ENCODE peak calls at places on chromosomes 5 and 9, in seven cellular contexts. J is uterus, L is IMR-90, U is tibial artery, Z is fibroblast of lung, F is mammary epithelial cell, S is lung. V is an unnamed sample.
A peak's percentile ranks its signal among the peaks of the same experiment; 100 is the strongest.

GRCh38 chr9:107933042-107933441 is 443.5 kb upstream of the KLF4 start:
- DNase-seq in L (peak; percentile 40), U (no peak), S (no peak), J (no peak), F (peak; percentile 38), Z (no peak), V (no peak)

GRCh38 chr5:82351754-82352145 is 73.6 kb upstream of the RPS23 start:
- DNase-seq in S (no peak), F (peak; percentile 69), Z (peak; percentile 90), U (no peak), L (peak; percentile 89), J (no peak), V (peak; percentile 94)

GRCh38 chr9:106717686-106718085 is 145.3 kb upstream of the ZNF462 start:
- DNase-seq in S (no peak), L (peak; percentile 80), F (peak; percentile 81), U (no peak), Z (peak; percentile 84), J (no peak), V (peak; percentile 64)

GRCh38 chr5:103541567-103541966 is 21.0 kb downstream of the NUDT12 start:
- DNase-seq in J (no peak), L (no peak), S (no peak), Z (no peak), F (no peak), U (no peak), V (no peak)

GRCh38 chr5:79259810-79260209 is 23.9 kb downstream of the JMY start:
- DNase-seq in U (no peak), L (no peak), Z (no peak), F (no peak), S (no peak), J (no peak), V (no peak)

GRCh38 chr5:79573983-79574890 is 38.0 kb upstream of the TENT2 start:
- DNase-seq in F (no peak), U (no peak), Z (no peak), J (no peak), L (no peak), S (no peak), V (no peak)

GRCh38 chr9:76716270-76716669 is 48.0 kb upstream of the PCA3 start:
- DNase-seq in Z (no peak), L (no peak), U (no peak), J (no peak), F (no peak), S (no peak), V (peak; percentile 37)

GRCh38 chr5:52457808-52458207 is 329.9 kb upstream of the ITGA1 start:
- DNase-seq in U (no peak), S (no peak), Z (no peak), J (no peak), L (no peak), F (no peak), V (no peak)

GRCh38 chr9:4691794-4692193 is 12.4 kb downstream of the CDC37L1 start:
- DNase-seq in Z (no peak), S (no peak), U (no peak), F (no peak), L (peak; percentile 78), J (no peak), V (peak; percentile 80)

GRCh38 chr5:124790895-124791732 is 44.7 kb upstream of the ZNF608 start:
- DNase-seq in S (no peak), L (peak; percentile 17), U (no peak), Z (peak; percentile 42), F (peak; percentile 25), J (no peak), V (no peak)

GRCh38 chr5:146623009-146623408 is 107.0 kb upstream of the GPR151 start:
- DNase-seq in Z (no peak), U (no peak), L (no peak), S (no peak), J (no peak), F (no peak), V (no peak)

GRCh38 chr5:146624179-146624578 is 108.2 kb upstream of the GPR151 start:
- DNase-seq in Z (no peak), F (no peak), L (no peak), U (no peak), S (no peak), J (no peak), V (no peak)

GRCh38 chr5:146620663-146621051 is 104.7 kb upstream of the GPR151 start:
- DNase-seq in Z (no peak), J (no peak), U (no peak), L (no peak), S (no peak), F (no peak), V (no peak)

GRCh38 chr5:146623657-146624056 is 107.7 kb upstream of the GPR151 start:
- DNase-seq in Z (no peak), F (no peak), U (no peak), J (no peak), S (no peak), L (no peak), V (no peak)

GRCh38 chr5:146622391-146622790 is 106.4 kb upstream of the GPR151 start:
- DNase-seq in L (no peak), J (no peak), F (no peak), S (no peak), U (no peak), Z (no peak), V (no peak)
- TF ChIP-seq CTCF in L (peak; percentile 22), J (no peak), F (peak; percentile 52), S (no peak), U (no peak), Z (no peak), V (peak; percentile 24)

GRCh38 chr9:122754825-122755224 is 12.7 kb downstream of the OR1L6 start:
- DNase-seq in J (no peak), S (no peak), L (no peak), Z (no peak), U (no peak), F (no peak), V (no peak)
- TF ChIP-seq CTCF in J (no peak), S (no peak), L (no peak), Z (no peak), U (no peak), F (no peak), V (no peak)

GRCh38 chr9:23153058-23153457 is 673.0 kb downstream of the ELAVL2 start:
- DNase-seq in U (no peak), J (no peak), F (no peak), Z (no peak), L (no peak), S (no peak), V (no peak)
- TF ChIP-seq CTCF in U (no peak), J (no peak), F (no peak), Z (no peak), L (no peak), S (no peak), V (peak; percentile 8)

DNA sequence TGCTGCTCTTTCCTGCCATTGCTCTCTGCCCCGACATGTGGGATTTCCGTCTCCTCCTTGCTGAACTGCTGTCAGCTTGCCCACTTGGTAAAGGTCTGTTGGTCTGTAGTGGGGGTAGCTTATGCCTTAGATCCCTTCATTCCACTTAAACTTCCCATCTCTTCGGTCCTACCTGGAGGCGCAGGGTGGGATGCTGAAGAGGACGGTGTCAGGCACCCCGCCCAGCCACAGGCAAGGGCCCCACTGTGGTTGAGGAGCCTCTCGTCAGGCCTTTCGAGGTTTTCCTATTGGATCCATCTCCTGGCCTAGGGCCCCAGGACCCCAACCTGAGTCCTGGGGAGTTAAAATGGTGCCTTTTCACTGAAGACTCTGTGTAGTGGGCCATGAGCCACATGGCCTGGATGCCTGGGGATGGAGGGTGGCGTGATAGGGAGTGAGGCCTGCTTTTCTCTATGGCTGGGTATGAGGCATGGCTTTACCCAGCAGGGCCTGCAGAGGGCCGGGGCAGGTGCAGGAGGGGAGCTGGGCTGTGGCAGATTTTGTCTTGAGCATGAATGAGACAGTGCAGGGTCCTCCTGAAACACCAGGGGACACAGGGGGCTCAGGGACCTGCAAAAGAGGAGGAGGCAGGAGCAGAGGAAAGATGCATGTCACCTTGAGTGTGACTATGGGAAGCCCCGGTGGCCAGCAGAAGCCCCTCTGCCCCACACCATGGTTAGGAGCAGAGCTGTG is 25.8 kb upstream of the RNF130 start:
- DNase-seq in Z (no peak), F (no peak), S (no peak), J (no peak), U (peak; percentile 37), L (no peak), V (no peak)
- TF ChIP-seq CTCF in Z (no peak), F (no peak), S (no peak), J (no peak), U (no peak), L (no peak), V (no peak)

GRCh38 chr9:113317777-113318176 is 14.6 kb upstream of the RNF183 start:
- DNase-seq in Z (no peak), L (no peak), J (no peak), S (no peak), F (no peak), U (no peak), V (peak; percentile 58)
- TF ChIP-seq CTCF in Z (peak; percentile 21), L (peak; percentile 21), J (no peak), S (no peak), F (no peak), U (peak; percentile 17), V (peak; percentile 47)

DNA sequence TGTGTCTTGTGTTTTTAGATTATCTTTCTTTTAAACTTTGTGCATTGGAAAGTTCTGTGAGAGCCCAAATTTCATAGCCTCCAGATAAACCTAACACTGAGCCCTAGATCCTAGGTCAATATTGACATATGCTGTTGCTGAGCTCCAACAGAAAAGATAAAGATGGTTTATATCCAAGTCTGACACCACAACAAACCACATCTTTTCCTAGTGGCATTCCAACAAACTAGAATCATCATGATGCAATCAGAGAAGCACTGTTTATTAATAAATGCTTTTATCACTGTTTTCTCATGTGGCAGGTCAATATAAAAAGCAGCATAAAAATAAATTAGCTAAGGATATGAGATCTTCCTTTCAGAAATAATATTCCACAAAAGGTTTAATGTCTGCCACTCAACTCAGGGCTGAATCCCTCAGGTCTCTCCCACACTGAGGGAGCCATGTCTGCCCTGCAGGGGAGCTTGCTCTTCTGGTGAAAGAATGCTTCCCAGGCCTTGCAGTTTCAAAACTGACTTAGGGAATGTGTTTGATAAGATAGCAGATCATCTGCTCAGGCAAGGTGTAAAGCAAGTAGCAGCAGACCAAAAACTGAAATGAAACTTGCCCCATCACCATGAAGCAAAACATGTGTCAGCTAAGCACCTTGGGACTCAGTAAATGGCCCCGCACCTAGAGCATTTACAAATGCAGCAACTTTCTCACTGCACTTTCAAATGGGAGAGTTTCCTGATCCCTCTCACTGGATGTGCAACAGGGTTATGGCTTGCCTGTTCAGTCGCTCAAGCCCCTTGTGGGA is 493.0 kb downstream of the AGTPBP1 start:
- DNase-seq in U (no peak), J (no peak), S (no peak), L (no peak), F (peak; percentile 55), Z (no peak), V (peak; percentile 61)
- TF ChIP-seq CTCF in U (no peak), J (no peak), S (no peak), L (no peak), F (no peak), Z (no peak), V (peak; percentile 1)

DNA sequence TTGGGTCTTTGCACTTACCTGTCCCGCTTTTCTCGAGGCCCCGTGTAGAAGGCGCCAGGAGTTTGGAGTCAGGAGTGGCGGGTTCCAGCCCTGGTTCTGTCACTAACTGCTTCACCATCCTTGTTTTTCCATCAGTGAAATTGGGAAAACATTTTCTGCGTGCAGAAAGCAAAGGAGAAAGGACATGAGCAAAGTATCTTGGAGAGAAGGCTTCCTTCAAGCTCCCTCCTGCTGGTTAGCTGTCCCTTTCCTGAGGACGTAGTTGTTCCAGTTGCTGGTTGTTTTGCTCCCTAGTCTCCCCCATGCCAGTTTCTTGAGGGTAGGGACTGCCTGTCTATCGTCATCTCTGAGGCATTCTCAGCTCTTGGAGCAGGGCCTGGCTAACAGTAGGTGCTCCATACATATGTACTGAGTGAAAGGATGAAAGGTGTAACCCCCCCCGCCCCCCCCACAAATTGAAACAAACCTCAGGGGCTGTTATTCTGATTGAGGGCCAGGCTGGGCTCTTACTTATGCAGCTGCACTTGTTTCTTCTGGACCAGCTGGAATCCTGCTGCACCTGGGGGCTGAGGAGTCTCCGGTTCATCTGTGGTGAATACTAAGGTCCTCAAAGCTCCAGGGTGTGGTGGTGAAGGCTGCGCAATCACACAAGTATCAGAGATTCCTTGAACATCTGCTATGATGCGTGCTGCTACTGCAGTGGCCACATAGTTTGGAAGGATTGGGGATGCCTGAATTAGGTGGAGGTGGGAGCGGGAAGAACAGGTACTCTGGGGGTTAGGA is 1.0 kb downstream of the SMIM3 start:
- DNase-seq in L (peak; percentile 66), J (no peak), S (no peak), Z (peak; percentile 57), U (no peak), F (peak; percentile 34), V (peak; percentile 49)
- TF ChIP-seq CTCF in L (no peak), J (no peak), S (no peak), Z (no peak), U (no peak), F (no peak), V (no peak)

V was measured in fibroblast of the aortic adventitia.